ENCODE peak calls at places on chromosomes 13 and 19, in four cellular contexts. M is Peyer's patch, Q is OCI-LY7, E is spleen. N is an unnamed sample.

GRCh38 chr19:11034449-11035213 is 54.6 kb upstream of the LDLR start:
- DNase-seq in M (no peak), Q (no peak), E (no peak), N (no peak)

GRCh38 chr19:57560049-57560491 is 407 bp upstream of the ZNF550 start:
- DNase-seq in M (no peak), Q (no peak), E (peak), N (peak)

GRCh38 chr13:59354665-59355064 is 809.1 kb downstream of the DIAPH3 start:
- DNase-seq in M (no peak), Q (no peak), E (no peak), N (no peak)

GRCh38 chr19:47274891-47275865 is 493 bp downstream of the INAFM1 start:
- DNase-seq in M (peak), Q (no peak), E (peak), N (no peak)

GRCh38 chr19:4350726-4351125 is 7.4 kb downstream of the MPND start:
- DNase-seq in M (no peak), Q (no peak), E (no peak), N (no peak)

GRCh38 chr13:97327521-97328221 is 105.5 kb downstream of the MBNL2 start:
- DNase-seq in M (no peak), Q (no peak), E (no peak), N (no peak)

GRCh38 chr13:30932481-30933333 is at the start of gene TEX26:
- DNase-seq in M (no peak), Q (no peak), E (no peak), N (no peak)

GRCh38 chr19:6100284-6100915 is 9.9 kb downstream of the RFX2 start:
- DNase-seq in M (no peak), Q (no peak), E (peak), N (no peak)

GRCh38 chr13:40611635-40612422 is 54.6 kb downstream of the FOXO1 start:
- DNase-seq in M (no peak), Q (no peak), E (no peak), N (no peak)

GRCh38 chr19:40737102-40737644 is 13.1 kb downstream of the ACTMAP start:
- DNase-seq in M (no peak), Q (no peak), E (no peak), N (no peak)

GRCh38 chr19:18194554-18195238 is 1.7 kb downstream of the MPV17L2 start:
- DNase-seq in M (peak), Q (peak), E (peak), N (no peak)

GRCh38 chr19:35125270-35125717 is 9.6 kb downstream of the LGI4 start:
- DNase-seq in M (no peak), Q (no peak), E (peak), N (no peak)

GRCh38 chr19:35125746-35126623 is 8.9 kb downstream of the LGI4 start:
- DNase-seq in M (no peak), Q (no peak), E (no peak), N (no peak)

GRCh38 chr19:35122687-35123551 is 7.3 kb downstream of the FXYD3 start:
- DNase-seq in M (no peak), Q (no peak), E (no peak), N (no peak)

GRCh38 chr19:35123573-35123972 is 8.0 kb downstream of the FXYD3 start:
- DNase-seq in M (no peak), Q (no peak), E (no peak), N (peak)

DNA sequence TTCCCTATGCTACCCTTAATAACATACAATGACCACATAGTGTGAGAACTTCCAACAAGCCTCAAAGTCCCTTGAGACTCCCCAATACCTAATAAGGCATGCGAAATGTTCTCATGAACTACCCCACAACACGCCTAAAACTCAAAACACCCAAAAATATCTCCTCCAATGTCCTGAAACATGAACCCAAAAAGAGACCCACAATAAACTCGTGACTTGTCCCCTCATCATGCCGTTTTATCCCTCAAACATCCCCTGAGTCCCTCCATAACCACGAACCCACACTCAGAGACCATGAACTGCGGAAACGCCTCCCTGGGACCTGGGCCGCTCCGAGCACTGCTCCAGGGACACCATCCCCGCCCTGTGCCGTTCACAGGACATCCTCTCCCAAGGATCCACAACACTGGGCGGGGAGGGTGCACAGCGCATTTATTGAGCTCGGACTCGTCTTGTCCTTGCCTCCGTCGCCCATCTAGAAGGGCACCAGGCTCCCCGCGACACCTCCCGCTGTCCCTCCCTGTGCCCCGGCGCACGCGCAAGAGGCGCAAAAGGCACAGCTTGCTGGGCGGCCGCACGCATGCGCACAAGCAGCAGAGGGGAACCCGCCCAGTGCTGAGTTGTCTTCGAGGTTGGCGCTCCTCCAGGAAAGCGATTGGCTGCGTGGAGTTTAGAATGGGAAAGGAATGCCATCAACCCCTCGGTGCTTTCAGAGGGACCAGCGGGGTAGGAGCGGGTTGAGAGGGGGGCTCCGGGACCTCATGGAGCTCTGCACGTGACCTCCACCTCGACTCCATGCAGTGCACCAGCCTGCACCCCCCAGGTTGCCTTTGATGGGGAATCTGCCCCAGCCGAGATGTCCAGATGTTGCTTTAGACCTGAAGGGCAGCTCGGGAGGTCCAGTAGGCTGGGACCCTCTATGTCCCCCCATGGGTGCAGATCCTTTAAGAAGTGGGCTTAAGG is 8.8 kb downstream of the FXYD3 start:
- DNase-seq in M (peak), Q (peak), E (peak), N (peak)
- H3K27ac ChIP-seq in M (peak), Q (no peak), E (peak), N (peak)

DNA sequence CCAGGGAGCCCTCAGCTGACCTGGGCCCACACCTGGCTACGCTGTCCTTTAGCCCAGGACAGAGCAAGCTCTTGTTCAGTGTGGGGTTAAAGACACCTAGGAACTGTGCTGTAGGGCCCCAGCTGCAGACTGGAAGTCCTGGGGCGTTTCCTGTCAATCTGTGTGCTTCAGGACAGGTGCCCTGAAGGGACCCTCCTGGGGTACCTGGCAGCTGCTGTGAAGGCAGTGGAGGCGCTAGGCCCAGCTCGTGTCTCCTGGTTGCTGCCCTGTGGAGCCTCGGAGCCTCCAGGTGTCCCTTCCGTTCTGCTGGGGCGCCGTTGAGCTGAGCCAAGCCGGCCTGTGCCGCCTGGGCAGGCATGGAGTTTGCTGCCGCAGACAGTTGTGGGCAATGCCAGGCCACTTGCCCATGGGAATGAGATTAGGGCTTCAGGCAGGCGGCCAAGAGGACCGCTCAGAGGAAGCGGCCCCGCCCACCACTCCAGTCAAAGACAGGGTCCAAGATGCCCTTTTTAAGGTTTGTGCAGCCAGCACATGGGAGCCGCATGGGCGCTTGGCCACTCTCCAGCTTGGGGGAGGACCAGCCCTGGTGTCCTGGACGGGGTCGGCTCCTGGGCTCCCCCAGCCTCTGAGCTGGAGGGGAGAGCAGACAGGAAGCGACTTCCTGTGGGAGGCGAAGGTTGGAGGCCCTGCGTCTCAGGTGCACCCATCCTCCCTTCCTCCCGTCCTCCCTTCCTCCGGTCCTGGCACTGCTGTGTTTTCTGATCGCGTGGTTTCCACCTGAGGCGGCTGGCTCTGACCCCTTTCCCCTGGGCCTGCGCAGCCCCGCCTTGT is 4.0 kb downstream of the PTBP1 start:
- DNase-seq in M (peak), Q (no peak), E (no peak), N (no peak)
- H3K4me3 ChIP-seq in M (peak), Q (no peak), E (peak), N (peak)

GRCh38 chr13:106479849-106480400 is 55.5 kb downstream of the EFNB2 start:
- DNase-seq in M (no peak), Q (no peak), E (no peak), N (no peak)
- TF ChIP-seq CTCF in M (no peak), Q (no peak), E (no peak), N (no peak)

GRCh38 chr13:113859311-113860050 is 4.4 kb downstream of the GAS6 start:
- DNase-seq in M (no peak), Q (no peak), E (no peak), N (peak)
- H3K27ac ChIP-seq in M (peak), Q (no peak), E (no peak), N (no peak)

DNA sequence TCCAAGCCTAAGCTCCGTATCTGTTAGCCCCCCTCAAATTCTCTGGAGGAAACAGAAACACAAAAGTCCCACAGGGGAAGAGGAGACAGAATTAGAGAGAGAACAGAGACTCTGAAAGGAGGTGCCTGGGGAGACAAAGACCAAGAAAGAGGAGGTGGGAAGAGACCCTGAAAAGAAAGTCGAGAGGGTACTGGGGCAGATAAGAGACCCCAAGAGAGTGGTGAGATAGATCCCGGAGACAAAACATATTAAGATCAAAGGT is 919 bp upstream of the GRWD1 start:
- DNase-seq in M (no peak), Q (no peak), E (no peak), N (no peak)
- H3K4me3 ChIP-seq in M (peak), Q (peak), E (no peak), N (peak)

DNA sequence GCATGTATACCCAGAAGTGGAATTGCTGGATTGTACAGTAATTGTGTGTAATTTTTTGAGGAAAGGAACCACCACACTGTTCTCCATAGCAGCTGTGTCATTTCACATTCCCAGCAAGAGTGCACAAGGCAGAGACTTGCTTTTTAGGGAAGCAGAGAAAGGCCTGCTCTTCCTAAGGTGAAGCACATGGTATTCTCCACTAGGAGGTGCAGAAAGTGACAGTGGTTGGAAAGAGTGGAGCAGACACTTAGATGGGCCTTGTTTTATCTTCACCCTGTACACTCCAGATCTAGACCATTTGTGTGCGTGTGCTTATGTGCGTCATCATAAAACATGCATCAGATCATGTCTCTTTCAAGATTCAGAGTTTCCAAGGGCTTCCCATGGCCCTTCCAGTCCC is 35.0 kb downstream of the FAM124A start:
- DNase-seq in M (no peak), Q (no peak), E (no peak), N (no peak)
- TF ChIP-seq CTCF in M (no peak), Q (no peak), E (no peak), N (no peak)

DNA sequence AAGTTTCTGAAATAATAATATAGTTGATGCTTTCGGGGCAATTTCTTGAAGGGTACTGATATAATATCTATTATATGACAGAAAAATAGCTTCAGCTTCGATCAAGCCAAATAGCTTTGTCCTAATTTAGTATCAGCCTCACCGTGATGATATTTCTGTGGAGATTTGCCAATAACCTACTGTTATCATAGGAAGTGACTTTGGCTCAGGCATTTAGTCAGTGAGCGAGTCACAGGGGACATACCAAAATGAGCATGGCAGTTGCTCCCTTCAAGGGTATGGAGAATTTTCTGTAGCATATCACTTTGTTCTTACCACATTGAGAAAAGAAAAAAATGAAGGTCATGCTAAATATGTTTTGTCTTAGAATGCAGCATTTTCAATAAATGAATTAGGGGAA is 767.6 kb upstream of the SLITRK1 start:
- DNase-seq in M (no peak), Q (no peak), E (no peak), N (no peak)
- H3K27ac ChIP-seq in M (no peak), Q (no peak), E (no peak), N (no peak)

DNA sequence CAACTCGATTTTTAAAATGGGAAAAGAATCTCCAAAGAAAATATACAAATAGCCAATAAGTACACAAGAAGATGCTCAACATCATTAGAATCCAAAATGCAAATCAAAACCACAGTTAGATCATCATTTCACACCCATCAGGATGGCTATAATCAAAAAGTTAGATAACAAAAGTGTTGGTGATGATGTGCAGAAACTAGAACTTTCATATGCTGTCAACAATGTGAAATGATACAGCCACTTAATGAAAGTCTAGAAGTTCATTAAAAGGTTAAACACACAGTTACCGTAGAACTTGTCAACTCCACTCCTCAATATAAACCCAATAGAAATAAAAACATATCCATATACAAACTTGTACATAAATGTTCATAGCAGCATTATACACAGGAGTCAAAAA is 11.8 kb downstream of the ZC3H13 start:
- DNase-seq in M (no peak), Q (no peak), E (no peak), N (no peak)
- H3K4me3 ChIP-seq in M (no peak), Q (no peak), E (no peak), N (no peak)

GRCh38 chr13:36848228-36848982 is 29.4 kb downstream of the RFXAP start:
- DNase-seq in M (no peak), Q (peak), E (no peak), N (no peak)
- TF ChIP-seq CTCF in M (no peak), Q (peak), E (no peak), N (peak)

GRCh38 chr19:9672893-9673292 is 2.0 kb downstream of the ZNF562 start:
- DNase-seq in M (no peak), Q (no peak), E (no peak), N (no peak)
- H3K27ac ChIP-seq in M (no peak), Q (no peak), E (no peak), N (no peak)